ENCODE peak calls at places on chromosomes 5 and 9, in ten cellular contexts. T is T-helper 2 cell, K is H9, I is spleen, E is endodermal cell, L is pancreas, J is NCI-H1105, S is Peyer's patch, F is psoas muscle, R is NCI-H2107. M is an unnamed sample.
A peak's percentile ranks its signal among the peaks of the same experiment; 100 is the strongest.

GRCh38 chr5:151319334-151319733 is 15.8 kb upstream of the SLC36A3 start:
- DNase-seq in I (no peak), L (no peak), R (no peak), T (no peak), F (no peak), J (no peak), E (peak; percentile 67), K (peak; percentile 43), S (no peak), M (no peak)

GRCh38 chr9:92094655-92095054 is 20.6 kb downstream of the SPTLC1 start:
- DNase-seq in E (peak; percentile 59), K (peak; percentile 42), L (no peak), T (no peak), J (no peak), R (no peak), F (no peak), S (no peak), I (no peak), M (no peak)

GRCh38 chr5:13217636-13218035 is 726.9 kb downstream of the DNAH5 start:
- DNase-seq in R (no peak), I (no peak), L (no peak), S (no peak), J (no peak), K (no peak), T (no peak), E (no peak), F (no peak), M (no peak)

GRCh38 chr5:43996221-43996620 is 393.0 kb downstream of the FGF10 start:
- DNase-seq in I (no peak), T (no peak), L (no peak), F (no peak), E (no peak), K (no peak), J (no peak), R (no peak), S (no peak), M (no peak)

GRCh38 chr5:79484731-79485130 is 29.2 kb downstream of the HOMER1 start:
- DNase-seq in E (no peak), J (no peak), I (no peak), T (no peak), F (no peak), K (no peak), S (no peak), L (no peak), R (no peak), M (no peak)

GRCh38 chr5:116375926-116376325 is 198.7 kb downstream of the SEMA6A start:
- DNase-seq in E (no peak), J (no peak), S (no peak), F (peak; percentile 17), K (no peak), L (no peak), R (no peak), I (no peak), T (no peak), M (no peak)

GRCh38 chr9:126331964-126332748 is 5.5 kb downstream of the MVB12B start:
- DNase-seq in F (no peak), R (no peak), J (no peak), E (no peak), T (no peak), K (no peak), I (no peak), L (no peak), S (no peak), M (no peak)

GRCh38 chr9:15349892-15350761 is 43.1 kb upstream of the TTC39B start:
- DNase-seq in E (no peak), T (no peak), S (no peak), F (no peak), J (peak; percentile 53), R (no peak), I (no peak), K (no peak), L (no peak), M (no peak)

GRCh38 chr5:57896596-57896995 is 414.0 kb upstream of the ACTBL2 start:
- DNase-seq in I (no peak), K (no peak), L (no peak), J (no peak), T (no peak), R (no peak), S (no peak), F (no peak), E (no peak), M (no peak)

GRCh38 chr5:16135003-16135402 is 44.6 kb downstream of the MARCHF11 start:
- DNase-seq in F (no peak), E (no peak), K (no peak), I (no peak), L (no peak), R (no peak), T (no peak), S (no peak), J (no peak), M (no peak)

GRCh38 chr5:139574641-139575312 is 13.6 kb downstream of the UBE2D2 start:
- DNase-seq in F (no peak), I (no peak), K (no peak), S (no peak), T (no peak), J (no peak), E (no peak), R (no peak), L (no peak), M (no peak)

GRCh38 chr9:107137495-107138202 is 145.4 kb upstream of the RAD23B start:
- DNase-seq in L (no peak), T (no peak), I (no peak), K (no peak), S (no peak), E (no peak), J (no peak), F (no peak), R (no peak), M (no peak)

GRCh38 chr9:109258619-109259321 is 62.1 kb downstream of the EPB41L4B start:
- DNase-seq in J (peak; percentile 26), S (no peak), E (peak; percentile 83), F (no peak), L (no peak), I (no peak), T (no peak), R (no peak), K (peak; percentile 69), M (no peak)

GRCh38 chr9:76087978-76088377 is 197.5 kb downstream of the PCSK5 start:
- DNase-seq in L (no peak), E (no peak), S (no peak), I (no peak), T (no peak), F (no peak), K (no peak), R (no peak), J (no peak), M (no peak)

M was measured in lower lobe of right lung.